ENCODE peak calls at places on chromosomes 6 and 20, in five cellular contexts. P is A549, U is osteoblast, X is GM23338, D is fibroblast of lung. K is an unnamed sample.
A peak's percentile ranks its signal among the peaks of the same experiment; 100 is the strongest.

GRCh38 chr6:157500022-157500421 is 119.0 kb downstream of the ZDHHC14 start:
- DNase-seq in D (no peak), U (no peak), X (no peak), P (no peak), K (no peak)

GRCh38 chr20:59178983-59179595 is 15.5 kb downstream of the ZNF831 start:
- DNase-seq in P (no peak), D (no peak), X (no peak), U (no peak), K (no peak)

GRCh38 chr6:47134476-47135189 is 92.5 kb upstream of the ADGRF1 start:
- DNase-seq in U (peak; percentile 88), P (peak; percentile 94), D (peak; percentile 94), X (no peak), K (no peak)

GRCh38 chr6:136550330-136551071 is at the start of gene MAP7:
- DNase-seq in D (no peak), U (peak; percentile 95), P (peak; percentile 80), X (peak; percentile 96), K (peak; percentile 54)

GRCh38 chr6:153013438-153013837 is 10.9 kb upstream of the MTRF1L start:
- DNase-seq in P (no peak), U (no peak), D (no peak), X (no peak), K (no peak)

GRCh38 chr6:125815050-125815910 is 24.5 kb downstream of the NCOA7 start:
- DNase-seq in P (no peak), D (peak; percentile 56), X (no peak), U (no peak), K (no peak)

GRCh38 chr6:106886444-106886843 is 88.1 kb downstream of the CD24 start:
- DNase-seq in X (peak; percentile 26), D (no peak), U (no peak), P (no peak), K (no peak)

GRCh38 chr20:63682384-63683139 is 13.9 kb upstream of the TNFRSF6B start:
- DNase-seq in P (peak; percentile 94), U (peak; percentile 99), D (peak; percentile 95), X (no peak), K (no peak)

GRCh38 chr6:32941412-32941784 is 570 bp upstream of the HLA-DMB start:
- DNase-seq in X (no peak), D (no peak), P (no peak), U (no peak), K (no peak)

GRCh38 chr6:2749972-2750600 is 636 bp downstream of the MYLK4 start:
- DNase-seq in U (peak; percentile 78), P (peak; percentile 50), D (peak; percentile 72), X (peak; percentile 71), K (peak; percentile 55)
- H3K4me2 ChIP-seq in U (peak overlapping the region; percentile 89), P (peak overlapping the region; percentile 52), D (peak overlapping the region; percentile 32), X (no peak overlapping the region), K (no peak overlapping the region)

DNA sequence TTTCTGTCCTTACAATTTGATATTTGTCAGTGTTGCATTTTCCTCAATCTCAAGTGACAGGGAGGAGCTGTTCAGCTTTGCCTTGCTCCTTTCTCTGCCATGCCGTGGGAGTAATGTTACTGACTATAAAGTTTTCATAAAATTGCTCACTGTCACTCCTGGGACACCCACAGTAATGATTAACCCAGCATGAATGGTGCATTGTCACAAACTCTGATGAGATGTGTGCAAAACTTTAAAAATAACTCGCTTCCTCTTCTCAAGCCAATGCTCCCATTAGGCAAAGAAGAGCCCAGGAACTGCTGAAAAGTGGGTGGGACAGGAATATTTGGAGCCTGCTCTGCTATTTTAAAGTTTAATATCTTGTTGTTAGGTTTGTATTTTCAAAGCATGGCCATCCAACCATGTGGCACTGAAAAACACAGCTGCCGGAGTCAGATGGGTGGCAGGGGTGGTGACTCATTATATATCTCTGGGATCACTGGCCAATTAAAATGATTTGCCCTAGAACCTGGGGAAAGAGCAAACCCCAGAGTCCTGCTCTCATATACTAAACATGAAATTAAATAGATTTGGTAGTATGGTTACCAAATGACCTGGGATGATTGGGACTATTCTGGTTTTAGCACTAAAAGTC is 260.1 kb downstream of the BTBD3 start:
- DNase-seq in P (no peak), D (no peak), U (no peak), X (no peak), K (no peak)
- H3K4me2 ChIP-seq in P (no peak overlapping the region), D (no peak overlapping the region), U (no peak overlapping the region), X (no peak overlapping the region), K (no peak overlapping the region)

DNA sequence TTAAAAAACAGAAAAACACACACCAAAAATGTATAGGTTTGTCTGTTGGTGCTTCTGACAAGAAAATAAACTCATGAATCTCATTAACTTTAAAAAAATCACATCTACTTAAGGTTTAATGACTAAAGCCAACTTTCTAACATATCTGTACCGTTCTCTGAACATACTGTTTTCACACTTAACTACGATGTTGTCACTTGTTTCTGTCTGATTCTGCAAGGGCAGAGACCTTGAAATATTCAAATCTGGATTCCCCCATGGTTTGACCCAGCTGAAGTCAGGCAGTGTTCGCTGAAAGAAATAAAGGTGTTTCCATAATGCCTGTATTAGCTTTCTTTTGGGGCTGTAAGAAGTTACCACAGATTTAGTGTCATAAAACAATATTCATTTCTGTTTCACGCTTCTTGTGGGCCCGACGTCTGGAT is 2.7 kb upstream of the ASXL1 start:
- DNase-seq in P (no peak), D (no peak), X (no peak), U (no peak), K (no peak)
- H3K4me2 ChIP-seq in P (peak overlapping the region; percentile 91), D (peak overlapping the region; percentile 33), X (no peak overlapping the region), U (peak overlapping the region; percentile 97), K (no peak overlapping the region)

DNA sequence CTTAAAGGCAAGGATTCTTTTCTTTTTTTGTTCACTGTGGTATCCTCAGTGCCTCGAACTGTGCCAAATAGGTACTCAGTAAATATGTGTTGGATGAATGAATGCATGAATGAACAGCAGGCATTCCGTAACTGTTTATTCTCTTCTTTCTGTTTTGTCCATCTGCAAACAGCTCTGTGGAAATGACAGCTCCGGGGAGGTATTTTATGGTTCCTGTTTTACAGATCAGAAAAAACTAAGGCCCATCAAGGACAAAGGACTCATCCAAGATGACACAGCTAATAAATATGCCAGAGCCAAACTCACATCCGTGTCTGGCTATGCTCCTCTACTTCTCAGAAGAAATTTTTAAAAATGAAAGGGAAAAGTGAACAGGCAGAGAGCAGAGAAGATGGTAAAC is 21.0 kb downstream of the JPH2 start:
- DNase-seq in U (no peak), D (no peak), X (no peak), P (peak; percentile 67), K (no peak)
- H3K4me2 ChIP-seq in U (no peak overlapping the region), D (no peak overlapping the region), X (no peak overlapping the region), P (peak overlapping the region; percentile 57), K (no peak overlapping the region)

DNA sequence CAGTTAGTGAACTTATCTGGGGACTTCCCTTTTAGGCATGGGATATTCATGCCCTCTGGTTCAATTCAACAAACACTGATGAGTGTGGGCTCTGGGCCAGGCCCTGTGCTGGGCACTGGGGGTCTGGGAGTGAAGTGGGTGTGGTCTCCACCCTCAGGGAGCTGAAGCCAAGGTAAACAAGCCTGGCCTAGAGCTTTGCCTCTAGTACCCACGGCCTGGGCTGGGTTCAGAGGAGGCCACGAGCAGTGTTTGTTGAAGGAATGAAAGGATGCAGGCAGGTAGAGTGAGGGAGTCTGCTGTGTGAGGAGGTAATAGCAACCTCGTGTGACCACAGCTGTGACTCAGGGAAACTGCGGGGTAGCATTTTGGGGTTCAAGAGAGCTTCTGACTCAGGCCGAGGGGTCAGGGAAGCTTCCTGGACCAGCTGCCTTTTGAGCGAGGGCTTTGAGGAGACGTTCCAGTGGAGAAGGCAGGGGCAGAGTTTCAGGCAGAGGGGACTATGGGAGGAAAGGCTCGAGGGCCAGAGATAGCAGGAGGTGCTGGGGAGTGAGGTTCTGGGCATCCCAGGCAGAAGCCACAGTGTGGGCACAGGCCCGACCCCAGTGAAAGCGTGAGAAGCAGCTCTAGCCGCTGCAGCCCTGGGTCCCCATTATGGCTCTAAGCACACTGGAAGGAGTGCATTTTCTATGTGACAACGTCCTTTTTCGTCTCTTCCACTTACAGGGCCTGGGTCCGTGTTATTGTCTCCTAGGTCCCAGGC is 5.6 kb downstream of the MYLK2 start:
- DNase-seq in X (no peak), U (peak; percentile 34), P (no peak), D (no peak), K (no peak)
- H3K4me2 ChIP-seq in X (no peak overlapping the region), U (no peak overlapping the region), P (no peak overlapping the region), D (no peak overlapping the region), K (no peak overlapping the region)

DNA sequence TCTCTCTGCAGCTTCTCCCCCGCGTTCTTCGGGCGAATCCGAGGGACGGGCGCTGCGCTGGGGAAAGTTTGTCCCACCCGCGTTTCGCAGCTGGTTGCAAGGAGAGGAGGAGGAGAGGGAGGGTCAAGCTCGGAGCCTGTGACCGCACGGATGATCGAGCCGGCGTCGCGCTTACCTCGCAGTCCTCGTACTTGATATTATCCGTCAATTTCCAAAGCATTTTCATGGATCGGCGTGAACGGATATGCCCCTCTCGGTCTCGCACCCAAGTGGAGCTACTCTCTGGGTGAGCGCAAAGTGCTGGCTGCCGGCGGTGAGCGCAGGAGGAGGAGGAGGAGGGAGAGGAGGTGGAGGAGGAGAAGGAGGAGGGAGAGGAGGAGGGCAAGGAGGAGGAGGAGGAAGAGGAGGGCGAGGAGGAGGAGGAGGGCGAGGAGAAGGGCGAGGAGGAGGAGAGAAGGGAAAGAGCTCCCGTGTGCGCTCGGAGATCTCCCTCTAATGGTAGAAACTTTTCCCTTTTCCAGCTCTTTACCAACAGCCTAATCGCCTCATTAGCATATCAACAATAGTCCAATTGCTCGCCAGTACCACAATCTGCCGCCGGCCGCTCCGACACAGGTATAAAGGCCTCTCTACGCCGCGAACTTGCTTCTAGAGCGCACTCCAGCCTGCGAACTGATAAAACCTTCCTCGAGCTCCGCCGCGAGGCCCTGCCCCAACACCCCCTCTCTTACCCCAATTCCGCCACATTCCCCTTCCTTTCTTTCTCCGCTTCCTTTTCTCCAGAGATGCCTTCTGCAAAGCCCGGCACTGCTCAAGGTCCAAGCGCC is at the start of gene TFAP2A:
- DNase-seq in U (peak; percentile 94), X (peak; percentile 95), P (peak; percentile 80), D (no peak), K (no peak)
- H3K4me2 ChIP-seq in U (peak within 1 kb of the TSS; percentile 95), X (peak within 1 kb of the TSS; percentile 84), P (peak within 1 kb of the TSS; percentile 64), D (no peak within 1 kb of the TSS), K (peak within 1 kb of the TSS; percentile 63)